ENCODE peak calls at places on chromosome 18, in seven cellular contexts. L is body of pancreas, Y is stomach, Q is GM12878, A is suprapubic skin, I is gastrocnemius medialis, O is breast epithelium. Z is an unnamed sample.

GRCh38 chr18:564708-565561 is 15.2 kb upstream of the CETN1 start:
- DNase-seq in I (no peak), A (no peak), L (no peak), Y (no peak), O (no peak), Q (no peak), Z (no peak)

GRCh38 chr18:31102020-31102684 is at the start of gene DSC2:
- DNase-seq in Q (no peak), O (peak; percentile 47), A (peak; percentile 79), I (no peak), Y (peak; percentile 61), L (peak; percentile 63), Z (no peak)

GRCh38 chr18:38307919-38308318 is 742.3 kb upstream of the CELF4 start:
- DNase-seq in Q (no peak), L (no peak), O (no peak), A (no peak), Y (no peak), I (no peak), Z (no peak)

GRCh38 chr18:6820314-6820713 is 90.8 kb downstream of the ARHGAP28 start:
- DNase-seq in L (no peak), A (no peak), O (no peak), I (no peak), Y (no peak), Q (no peak), Z (no peak)

GRCh38 chr18:62586148-62586774 is 63.4 kb downstream of the ZCCHC2 start:
- DNase-seq in O (peak; percentile 41), I (peak; percentile 34), A (no peak), Y (peak; percentile 60), L (peak; percentile 60), Q (peak; percentile 34), Z (peak; percentile 64)

GRCh38 chr18:50636366-50637057 is 76.6 kb downstream of the MAPK4 start:
- DNase-seq in L (no peak), Y (no peak), O (no peak), I (no peak), Q (no peak), A (no peak), Z (no peak)

GRCh38 chr18:78632111-78632541 is 347.5 kb upstream of the SALL3 start:
- DNase-seq in L (no peak), Q (no peak), I (no peak), O (no peak), Y (no peak), A (no peak), Z (no peak)

GRCh38 chr18:36284671-36285295 is 12.7 kb upstream of the FHOD3 start:
- DNase-seq in Q (peak; percentile 40), A (no peak), Y (no peak), I (no peak), L (peak; percentile 50), O (no peak), Z (peak; percentile 51)

GRCh38 chr18:43507842-43508481 is 230.7 kb upstream of the SYT4 start:
- DNase-seq in O (no peak), Y (no peak), Q (no peak), L (no peak), A (no peak), I (no peak), Z (no peak)

GRCh38 chr18:35680139-35680551 is 98.6 kb downstream of the GALNT1 start:
- DNase-seq in I (no peak), O (no peak), L (no peak), Y (no peak), A (no peak), Q (no peak), Z (no peak)

GRCh38 chr18:44699571-44700261 is 19.0 kb downstream of the SETBP1 start:
- DNase-seq in I (no peak), L (no peak), Q (no peak), O (no peak), Y (no peak), A (no peak), Z (no peak)

GRCh38 chr18:10060469-10060782 is 146.6 kb downstream of the VAPA start:
- DNase-seq in L (no peak), O (no peak), Q (no peak), A (peak; percentile 70), Y (no peak), I (no peak), Z (no peak)

GRCh38 chr18:9095297-9096012 is 7.0 kb upstream of the NDUFV2 start:
- DNase-seq in Q (peak; percentile 63), L (no peak), O (no peak), Y (no peak), I (no peak), A (no peak), Z (no peak)

GRCh38 chr18:54223568-54224241 is 764 bp downstream of the MBD2 start:
- DNase-seq in A (no peak), Y (peak; percentile 69), Q (no peak), I (peak; percentile 15), L (peak; percentile 87), O (peak; percentile 59), Z (peak; percentile 65)

GRCh38 chr18:9722691-9723090 is 14.6 kb downstream of the RAB31 start:
- DNase-seq in O (peak; percentile 82), Y (peak; percentile 73), Q (no peak), L (peak; percentile 79), A (peak; percentile 23), I (no peak), Z (no peak)

GRCh38 chr18:8081872-8082553 is 514.9 kb downstream of the PTPRM start:
- DNase-seq in L (no peak), O (no peak), A (no peak), Q (no peak), Y (no peak), I (no peak), Z (no peak)

GRCh38 chr18:46609048-46609447 is 48.0 kb downstream of the LOXHD1 start:
- DNase-seq in Q (no peak), Y (no peak), O (no peak), L (no peak), A (no peak), I (no peak), Z (no peak)

GRCh38 chr18:46051731-46052461 is 20.2 kb downstream of the PSTPIP2 start:
- DNase-seq in L (peak; percentile 48), I (peak; percentile 65), Q (no peak), A (peak; percentile 31), Y (peak; percentile 53), O (no peak), Z (no peak)

GRCh38 chr18:41938445-41938844 is 16.6 kb upstream of the PIK3C3 start:
- DNase-seq in Y (no peak), L (no peak), Q (no peak), I (no peak), A (no peak), O (no peak), Z (no peak)

GRCh38 chr18:58392336-58393000 is 236.4 kb downstream of the ALPK2 start:
- DNase-seq in A (peak; percentile 48), O (no peak), Q (no peak), L (no peak), I (no peak), Y (no peak), Z (peak; percentile 57)

GRCh38 chr18:3869848-3870247 is 419.9 kb downstream of the TGIF1 start:
- DNase-seq in L (no peak), A (no peak), Q (no peak), Y (no peak), O (no peak), I (no peak), Z (no peak)

GRCh38 chr18:60295776-60296175 is 76.8 kb downstream of the MC4R start:
- DNase-seq in O (no peak), Q (no peak), Y (no peak), L (no peak), A (no peak), I (no peak), Z (no peak)

GRCh38 chr18:59690216-59691045 is 6.8 kb downstream of the CCBE1 start:
- DNase-seq in I (no peak), Q (no peak), L (no peak), A (no peak), O (no peak), Y (no peak), Z (no peak)

DNA sequence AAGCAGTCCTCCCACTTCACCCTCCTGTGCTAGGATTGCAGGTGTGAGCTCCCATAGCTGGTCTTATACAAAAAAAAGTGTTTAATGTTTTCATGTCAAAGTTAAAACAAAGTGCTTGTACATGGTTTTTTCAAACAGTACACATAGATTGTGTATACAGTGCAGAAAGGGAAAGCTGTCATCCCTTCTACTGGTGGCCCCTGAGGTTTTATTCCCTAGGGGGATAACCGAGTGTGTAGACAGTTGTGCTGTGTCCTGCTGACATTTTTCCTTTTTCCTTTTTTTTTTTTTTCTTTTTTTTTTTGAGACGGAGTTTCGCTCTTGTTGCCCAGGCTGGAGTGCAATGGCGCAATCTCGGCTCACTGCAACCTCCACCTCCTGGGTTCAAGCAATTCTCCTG is 10.8 kb downstream of the TUBB6 start:
- DNase-seq in A (no peak), Y (no peak), I (no peak), Q (no peak), L (no peak), O (no peak), Z (no peak)
- TF ChIP-seq POLR2A in A (no peak), Y (no peak), I (no peak), Q (no peak), L (no peak), O (no peak), Z (no peak)

GRCh38 chr18:32424696-32425095 is 46.0 kb downstream of the GAREM1 start:
- DNase-seq in A (no peak), L (no peak), Q (no peak), O (no peak), Y (no peak), I (no peak), Z (peak; percentile 22)

GRCh38 chr18:32427084-32427933 is 43.4 kb downstream of the GAREM1 start:
- DNase-seq in L (no peak), A (no peak), Y (no peak), Q (no peak), O (no peak), I (no peak), Z (no peak)

GRCh38 chr18:32422978-32423740 is 47.5 kb downstream of the GAREM1 start:
- DNase-seq in L (no peak), A (no peak), Y (no peak), O (no peak), Q (no peak), I (no peak), Z (no peak)

GRCh38 chr18:32422185-32422584 is 48.5 kb downstream of the GAREM1 start:
- DNase-seq in Y (no peak), I (no peak), O (no peak), Q (no peak), L (no peak), A (no peak), Z (no peak)

DNA sequence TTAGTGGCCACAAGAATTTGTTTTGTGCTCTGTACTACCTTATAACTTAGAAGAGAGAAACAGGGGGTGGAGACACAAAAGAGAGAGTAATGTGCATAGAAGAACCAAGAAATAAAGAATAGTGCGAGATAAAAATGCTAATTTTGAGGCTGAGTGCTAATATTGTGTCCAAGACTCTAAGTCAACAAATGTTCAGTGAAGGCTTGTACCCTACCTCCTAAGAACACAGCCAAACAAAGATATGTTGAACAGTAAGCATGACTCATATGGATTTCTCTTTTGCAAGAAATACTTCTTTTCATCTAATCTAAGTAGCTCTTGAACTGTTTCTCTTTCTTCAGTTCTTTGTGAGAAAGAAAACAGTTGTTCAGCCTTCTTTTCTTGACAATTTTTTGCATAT is 45.2 kb downstream of the GAREM1 start:
- DNase-seq in A (no peak), Y (no peak), L (no peak), Q (no peak), I (no peak), O (no peak), Z (no peak)
- H3K4me3 ChIP-seq in A (no peak overlapping the region), Y (no peak overlapping the region), L (no peak overlapping the region), Q (no peak overlapping the region), I (no peak overlapping the region), O (no peak overlapping the region), Z (no peak overlapping the region)

GRCh38 chr18:23585007-23585871 is 1.1 kb downstream of the NPC1 start:
- DNase-seq in A (no peak), Q (peak; percentile 28), I (peak; percentile 39), O (peak; percentile 51), L (no peak), Y (no peak), Z (no peak)
- TF ChIP-seq POLR2A in A (no peak), Q (no peak), I (peak; percentile 14), O (no peak), L (no peak), Y (no peak), Z (no peak)

GRCh38 chr18:76619342-76620315 is 124.6 kb upstream of the ZNF516 start:
- DNase-seq in Q (no peak), L (peak; percentile 75), O (peak; percentile 80), Y (peak; percentile 81), A (peak; percentile 84), I (peak; percentile 20), Z (peak; percentile 95)
- H3K4me3 ChIP-seq in Q (no peak overlapping the region), L (no peak overlapping the region), O (peak overlapping the region; percentile 66), Y (peak overlapping the region; percentile 43), A (peak overlapping the region; percentile 41), I (peak overlapping the region; percentile 47), Z (peak overlapping the region; percentile 20)

Z was measured in uterus.